ENCODE peak calls at places on chromosomes 2 and 18, in seven cellular contexts. P is naive thymus-derived CD4-positive, alpha-beta T cell; H is GM23248; F is brain microvascular endothelial cell; U is GM23338; T is bronchial epithelial cell; Z is right lobe of liver. V is an unnamed sample. For H3K36me3, the result is how much of the 10 kb centered on the place peaks cover.

GRCh38 chr18:46555724-46556123 is 101.3 kb downstream of the LOXHD1 start:
- DNase-seq in P (no peak), H (peak), F (no peak), U (peak), T (peak), Z (no peak), V (no peak)

GRCh38 chr2:127859712-127860085 is 1.7 kb upstream of the POLR2D start:
- DNase-seq in P (peak), H (no peak), F (no peak), U (peak), T (peak), Z (peak), V (no peak)

GRCh38 chr18:59704146-59704545 is 6.9 kb upstream of the CCBE1 start:
- DNase-seq in P (no peak), H (no peak), F (no peak), U (no peak), T (peak), Z (no peak), V (no peak)

GRCh38 chr2:10764101-10764785 is 42.8 kb downstream of the ATP6V1C2 start:
- DNase-seq in P (no peak), H (no peak), F (no peak), U (no peak), T (no peak), Z (no peak), V (no peak)

GRCh38 chr2:237497820-237498128 is 10.7 kb downstream of the MLPH start:
- DNase-seq in P (no peak), H (peak), F (no peak), U (no peak), T (no peak), Z (no peak), V (no peak)

GRCh38 chr2:133167990-133168389 is 400.3 kb downstream of the NCKAP5 start:
- DNase-seq in P (no peak), H (peak), F (peak), U (peak), T (no peak), Z (no peak), V (no peak)

GRCh38 chr18:3540805-3541548 is 91.0 kb downstream of the TGIF1 start:
- DNase-seq in P (no peak), H (no peak), F (no peak), U (no peak), T (peak), Z (no peak), V (no peak)

GRCh38 chr2:191312662-191313061 is 67.5 kb downstream of the MYO1B start:
- DNase-seq in P (no peak), H (no peak), F (no peak), U (no peak), T (peak), Z (no peak), V (no peak)

GRCh38 chr18:23627325-23627724 is 35.4 kb downstream of the ANKRD29 start:
- DNase-seq in P (no peak), H (peak), F (peak), U (no peak), T (peak), Z (no peak), V (no peak)

GRCh38 chr2:240377366-240377765 is 58.1 kb upstream of the GPC1 start:
- DNase-seq in P (no peak), H (peak), F (no peak), U (no peak), T (no peak), Z (no peak), V (no peak)

GRCh38 chr2:146239392-146240135 is 1605.3 kb upstream of the ACVR2A start:
- DNase-seq in P (no peak), H (peak), F (peak), U (no peak), T (no peak), Z (no peak), V (no peak)

GRCh38 chr2:36951574-36951973 is 14.8 kb downstream of the STRN start:
- DNase-seq in P (no peak), H (peak), F (peak), U (no peak), T (peak), Z (no peak), V (no peak)

GRCh38 chr2:79757526-79757925 is 244.7 kb downstream of the CTNNA2 start:
- DNase-seq in P (no peak), H (no peak), F (no peak), U (no peak), T (no peak), Z (no peak), V (no peak)

GRCh38 chr2:119823734-119824334 is 64.1 kb downstream of the PTPN4 start:
- DNase-seq in P (peak), H (peak), F (peak), U (peak), T (peak), Z (no peak), V (no peak)

GRCh38 chr2:195410272-195410671 is 246.8 kb upstream of the SLC39A10 start:
- DNase-seq in P (no peak), H (no peak), F (no peak), U (peak), T (no peak), Z (no peak), V (no peak)

GRCh38 chr18:23384778-23385736 is 68.0 kb upstream of the RIOK3 start:
- DNase-seq in P (no peak), H (no peak), F (no peak), U (no peak), T (no peak), Z (no peak), V (no peak)

GRCh38 chr2:72090781-72091482 is 56.7 kb downstream of the CYP26B1 start:
- DNase-seq in P (no peak), H (no peak), F (no peak), U (no peak), T (no peak), Z (no peak), V (no peak)

GRCh38 chr2:25043241-25043867 is 1.5 kb downstream of the EFR3B start:
- DNase-seq in P (no peak), H (peak), F (peak), U (peak), T (peak), Z (no peak), V (no peak)

GRCh38 chr2:88626171-88627054 is 851 bp downstream of the EIF2AK3 start:
- DNase-seq in P (no peak), H (peak), F (no peak), U (peak), T (no peak), Z (peak), V (no peak)

GRCh38 chr2:165293439-165294420 is 54.5 kb downstream of the SCN2A start:
- DNase-seq in P (peak), H (peak), F (peak), U (peak), T (peak), Z (peak), V (no peak)

GRCh38 chr2:149446735-149447134 is 116.3 kb downstream of the LYPD6 start:
- DNase-seq in P (no peak), H (no peak), F (no peak), U (no peak), T (no peak), Z (no peak), V (no peak)

GRCh38 chr2:68185541-68186164 is 28.0 kb downstream of the PNO1 start:
- DNase-seq in P (peak), H (peak), F (no peak), U (peak), T (peak), Z (no peak), V (no peak)

GRCh38 chr2:1824202-1824905 is 80.0 kb upstream of the PXDN start:
- DNase-seq in P (no peak), H (peak), F (peak), U (no peak), T (no peak), Z (no peak), V (no peak)

GRCh38 chr2:74573747-74574562 is 19.4 kb downstream of the DOK1 start:
- DNase-seq in P (peak), H (peak), F (peak), U (no peak), T (peak), Z (no peak), V (no peak)

GRCh38 chr2:226802573-226802972 is 3.0 kb upstream of the IRS1 start:
- DNase-seq in P (peak), H (peak), F (peak), U (peak), T (peak), Z (no peak), V (no peak)

GRCh38 chr18:73646772-73647171 is 500.9 kb downstream of the FBXO15 start:
- DNase-seq in P (no peak), H (peak), F (peak), U (no peak), T (peak), Z (no peak), V (no peak)

GRCh38 chr2:150482667-150483260 is 4.7 kb downstream of the RND3 start:
- DNase-seq in P (no peak), H (no peak), F (no peak), U (no peak), T (peak), Z (no peak), V (no peak)

GRCh38 chr2:26848336-26849055 is 564 bp downstream of the DPYSL5 start:
- DNase-seq in P (peak), H (peak), F (no peak), U (peak), T (no peak), Z (no peak), V (no peak)

GRCh38 chr2:38113999-38114708 is 38.2 kb upstream of the CYP1B1 start:
- DNase-seq in P (no peak), H (peak), F (peak), U (no peak), T (peak), Z (no peak), V (no peak)

GRCh38 chr2:120729410-120730052 is 6.1 kb upstream of the GLI2 start:
- DNase-seq in P (no peak), H (peak), F (peak), U (no peak), T (peak), Z (peak), V (no peak)

GRCh38 chr2:223674998-223675609 is 72.9 kb upstream of the SCG2 start:
- DNase-seq in P (no peak), H (peak), F (peak), U (no peak), T (peak), Z (no peak), V (no peak)

GRCh38 chr2:75465317-75465998 is 95.3 kb downstream of the EVA1A start:
- DNase-seq in P (no peak), H (peak), F (peak), U (no peak), T (peak), Z (no peak), V (no peak)

GRCh38 chr2:119156891-119157773 is 1.4 kb downstream of the C1QL2 start:
- DNase-seq in P (no peak), H (no peak), F (no peak), U (peak), T (no peak), Z (no peak), V (no peak)

GRCh38 chr18:76896677-76897076 is 74.3 kb downstream of the ZNF236 start:
- DNase-seq in P (no peak), H (no peak), F (no peak), U (no peak), T (no peak), Z (no peak), V (no peak)

GRCh38 chr2:151669585-151670081 is 64.6 kb downstream of the NEB start:
- DNase-seq in P (no peak), H (no peak), F (no peak), U (peak), T (peak), Z (no peak), V (no peak)

GRCh38 chr18:49654347-49654746 is 92.5 kb downstream of the LIPG start:
- DNase-seq in P (no peak), H (no peak), F (no peak), U (no peak), T (no peak), Z (no peak), V (no peak)
- H3K4me3 ChIP-seq in P (no peak), H (no peak), F (no peak), U (no peak), T (no peak), Z (no peak), V (no peak)

GRCh38 chr2:215420471-215420935 is 15.4 kb downstream of the FN1 start:
- DNase-seq in P (no peak), H (peak), F (peak), U (no peak), T (no peak), Z (peak), V (no peak)
- H3K36me3 ChIP-seq in P (under half), H (half or more), F (half or more), U (under half), T (under half), Z (under half), V (under half)

DNA sequence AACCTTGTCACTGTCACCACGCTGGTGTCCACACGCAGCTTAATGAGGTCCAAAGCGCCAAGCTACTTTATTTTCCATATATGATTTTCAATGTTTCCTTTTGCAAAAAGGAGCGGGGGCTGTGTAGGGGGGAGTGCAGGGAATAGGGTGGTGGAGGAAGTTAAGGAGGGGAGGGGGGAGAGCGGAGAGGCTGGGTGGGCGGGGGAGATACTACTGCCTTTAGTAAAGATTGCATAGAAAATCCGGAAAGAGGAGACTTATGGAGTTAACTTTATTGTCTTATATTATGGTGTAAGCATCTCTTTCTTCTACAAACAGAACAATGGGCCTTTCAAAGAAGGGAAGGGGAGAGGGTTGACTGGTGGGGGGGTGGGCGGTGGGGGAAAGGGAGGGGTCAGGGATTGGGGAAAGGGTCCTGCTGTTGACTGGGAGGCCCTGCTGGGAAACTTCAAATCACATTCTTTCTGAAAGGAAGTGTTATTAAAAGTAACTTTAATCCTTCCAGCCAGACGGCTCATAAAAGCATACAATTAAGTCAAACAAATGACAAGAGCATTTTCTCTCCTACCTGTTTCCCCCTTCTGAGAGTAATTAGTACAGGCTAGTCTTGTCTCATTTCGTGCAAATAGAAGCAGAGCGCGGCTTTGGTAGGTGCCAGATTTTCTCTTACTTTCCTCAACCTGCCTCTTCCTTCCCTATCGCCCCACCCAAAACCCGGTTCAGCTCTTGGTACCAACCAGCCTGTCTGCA is 2112.8 kb upstream of the PIK3C3 start:
- DNase-seq in P (no peak), H (no peak), F (no peak), U (peak), T (no peak), Z (no peak), V (no peak)
- H3K4me3 ChIP-seq in P (no peak), H (peak), F (peak), U (peak), T (peak), Z (no peak), V (peak)

GRCh38 chr2:105272176-105272575 is 30.6 kb downstream of the GPR45 start:
- DNase-seq in P (no peak), H (no peak), F (no peak), U (no peak), T (no peak), Z (no peak), V (no peak)

GRCh38 chr2:105278654-105279053 is 37.1 kb downstream of the GPR45 start:
- DNase-seq in P (no peak), H (no peak), F (no peak), U (peak), T (no peak), Z (no peak), V (no peak)

GRCh38 chr2:105271393-105272045 is 30.0 kb downstream of the GPR45 start:
- DNase-seq in P (no peak), H (no peak), F (no peak), U (no peak), T (no peak), Z (no peak), V (no peak)

GRCh38 chr2:105269426-105269825 is 27.9 kb downstream of the GPR45 start:
- DNase-seq in P (no peak), H (no peak), F (no peak), U (no peak), T (no peak), Z (no peak), V (no peak)

GRCh38 chr2:105274046-105274445 is 32.5 kb downstream of the GPR45 start:
- DNase-seq in P (no peak), H (no peak), F (no peak), U (no peak), T (no peak), Z (no peak), V (no peak)
- H3K36me3 ChIP-seq in P (under half), H (under half), F (under half), U (under half), T (under half), Z (under half), V (half or more)

GRCh38 chr18:34153711-34154110 is 71.0 kb downstream of the NOL4 start:
- DNase-seq in P (no peak), H (peak), F (peak), U (no peak), T (peak), Z (no peak), V (no peak)
- H3K4me3 ChIP-seq in P (no peak), H (peak), F (no peak), U (no peak), T (no peak), Z (peak), V (no peak)

GRCh38 chr18:63147010-63147409 is 172.6 kb downstream of the BCL2 start:
- DNase-seq in P (no peak), H (no peak), F (no peak), U (no peak), T (no peak), Z (no peak), V (no peak)

GRCh38 chr18:63142502-63143045 is 177.0 kb downstream of the BCL2 start:
- DNase-seq in P (no peak), H (no peak), F (no peak), U (no peak), T (no peak), Z (no peak), V (no peak)

GRCh38 chr18:63146185-63146584 is 173.4 kb downstream of the BCL2 start:
- DNase-seq in P (no peak), H (no peak), F (no peak), U (no peak), T (no peak), Z (no peak), V (no peak)

GRCh38 chr18:63143246-63143847 is 176.2 kb downstream of the BCL2 start:
- DNase-seq in P (no peak), H (no peak), F (no peak), U (no peak), T (no peak), Z (no peak), V (no peak)

GRCh38 chr18:63144748-63145147 is 174.8 kb downstream of the BCL2 start:
- DNase-seq in P (no peak), H (no peak), F (no peak), U (no peak), T (no peak), Z (no peak), V (no peak)
- H3K36me3 ChIP-seq in P (under half), H (under half), F (under half), U (under half), T (under half), Z (under half), V (under half)

V was measured in vagina.